ENCODE peak calls at places on chromosomes 2 and 18, in four cellular contexts. G is HepG2, S is GM12878, Z is K562. N is an unnamed sample.

GRCh38 chr18:79413426-79413825 is 17.7 kb downstream of the NFATC1 start:
- DNase-seq in G (no peak), S (no peak), Z (no peak), N (no peak)

GRCh38 chr2:24392542-24393059 is 32.3 kb upstream of the ITSN2 start:
- DNase-seq in G (no peak), S (no peak), Z (no peak), N (no peak)

GRCh38 chr2:234564719-234565118 is 67.8 kb upstream of the ARL4C start:
- DNase-seq in G (no peak), S (no peak), Z (no peak), N (no peak)

GRCh38 chr2:239165206-239165831 is 235.5 kb downstream of the HDAC4 start:
- DNase-seq in G (no peak), S (no peak), Z (no peak), N (no peak)

GRCh38 chr18:26556573-26556972 is 8.2 kb upstream of the KCTD1 start:
- DNase-seq in G (no peak), S (peak), Z (no peak), N (no peak)

GRCh38 chr2:47265751-47266231 is 110.7 kb upstream of the STPG4 start:
- DNase-seq in G (no peak), S (no peak), Z (no peak), N (no peak)

GRCh38 chr2:233840520-233840919 is 13.8 kb downstream of the HJURP start:
- DNase-seq in G (no peak), S (no peak), Z (no peak), N (no peak)

GRCh38 chr2:230447455-230448451 is 31.8 kb downstream of the SP100 start:
- DNase-seq in G (no peak), S (peak), Z (no peak), N (no peak)

GRCh38 chr18:44682871-44683221 is 2.2 kb downstream of the SETBP1 start:
- DNase-seq in G (no peak), S (no peak), Z (no peak), N (no peak)

GRCh38 chr18:61732854-61733253 is 160.0 kb downstream of the RNF152 start:
- DNase-seq in G (no peak), S (no peak), Z (no peak), N (no peak)

DNA sequence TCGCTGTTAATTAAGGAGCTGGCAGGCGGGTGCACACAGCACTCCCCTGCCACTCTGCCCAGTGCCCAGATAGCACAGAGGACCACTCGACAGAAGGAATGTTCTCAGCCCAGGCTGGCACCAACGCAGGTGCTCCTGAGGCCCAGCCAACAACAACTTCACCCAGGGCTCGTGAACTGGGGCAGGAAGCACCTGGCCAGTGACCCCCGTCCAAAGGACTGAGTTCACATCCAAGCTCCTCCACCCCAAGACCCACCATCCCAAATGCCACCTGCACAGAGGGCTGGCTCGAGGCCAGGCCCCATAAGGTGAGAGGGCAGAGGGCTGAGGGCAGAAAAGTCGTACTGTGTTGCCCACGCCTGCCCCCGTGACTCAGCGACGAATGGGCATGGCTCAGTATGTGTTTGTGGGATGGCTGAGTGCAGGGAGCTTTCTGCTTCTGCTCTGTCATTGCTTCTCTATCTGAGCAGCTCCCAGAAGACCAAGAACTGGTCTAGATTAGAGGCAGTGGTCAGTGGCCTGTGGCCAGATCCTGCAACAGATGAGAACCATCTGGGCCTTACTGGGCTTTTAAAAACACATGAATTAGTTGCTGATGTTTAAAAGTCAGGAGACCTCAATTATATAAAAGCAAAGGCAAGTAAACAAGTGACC is 68.4 kb downstream of the POLR1A start:
- DNase-seq in G (no peak), S (no peak), Z (no peak), N (no peak)
- TF ChIP-seq FOXM1 in G (no peak), S (no peak), Z (no peak), N (no peak)

GRCh38 chr2:96642564-96643350 is at the start of gene FER1L5:
- DNase-seq in G (no peak), S (no peak), Z (no peak), N (no peak)

GRCh38 chr2:96636772-96637171 is 1.3 kb downstream of the KANSL3 start:
- DNase-seq in G (no peak), S (no peak), Z (no peak), N (no peak)

GRCh38 chr2:96633641-96634040 is 4.5 kb downstream of the KANSL3 start:
- DNase-seq in G (no peak), S (no peak), Z (no peak), N (no peak)

GRCh38 chr2:96638144-96639121 is at the start of gene KANSL3:
- DNase-seq in G (peak), S (peak), Z (peak), N (peak)

GRCh38 chr2:96637385-96638143 is 548 bp downstream of the KANSL3 start:
- DNase-seq in G (peak), S (peak), Z (no peak), N (peak)
- TF ChIP-seq TARDBP in G (no peak), S (no peak), Z (no peak), N (no peak)

DNA sequence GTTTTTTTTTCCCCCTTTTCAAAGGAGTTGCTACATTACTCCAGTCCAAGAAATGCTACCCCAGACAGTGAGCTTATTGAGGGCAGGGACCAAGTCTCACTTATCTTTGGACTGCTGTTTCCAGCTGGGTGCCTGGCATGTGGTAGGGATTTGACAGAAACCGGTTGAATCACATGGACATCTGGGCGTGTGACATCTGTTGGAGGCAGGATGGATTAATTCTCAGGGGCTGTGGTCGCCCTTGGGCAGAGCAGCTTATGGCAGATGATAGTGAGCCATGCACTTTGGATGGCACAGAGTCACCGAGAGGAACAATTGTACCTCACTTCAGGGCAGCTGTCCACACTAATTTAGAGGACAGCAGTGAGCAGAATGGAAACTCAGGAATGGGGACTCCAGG is 254.6 kb upstream of the ID2 start:
- DNase-seq in G (no peak), S (no peak), Z (no peak), N (no peak)
- TF ChIP-seq FOXK2 in G (no peak), S (no peak), Z (no peak), N (no peak)

DNA sequence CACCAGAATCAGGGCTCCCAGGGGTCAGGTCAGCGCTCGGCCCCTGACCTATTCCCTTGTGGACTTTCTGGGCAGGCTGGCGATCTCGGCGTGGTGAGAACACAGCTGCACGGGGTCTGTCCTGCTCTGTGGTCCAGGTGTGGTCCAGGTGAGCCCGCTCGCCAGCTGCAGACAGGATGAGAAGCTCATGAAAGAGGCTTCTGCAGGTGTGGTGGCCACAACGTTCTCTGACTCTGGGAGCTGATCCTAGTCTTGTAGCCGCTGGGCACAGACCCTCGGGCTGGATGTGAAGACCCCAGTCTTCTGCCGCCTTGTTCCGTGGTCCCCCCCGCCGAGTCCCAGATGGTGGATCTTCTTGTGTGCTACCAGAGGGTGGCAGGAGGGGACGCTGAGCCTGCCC is 129.7 kb downstream of the RTP5 start:
- DNase-seq in G (no peak), S (no peak), Z (no peak), N (no peak)
- TF ChIP-seq FOXM1 in G (no peak), S (no peak), Z (no peak), N (no peak)

GRCh38 chr18:21448301-21448700 is 152.2 kb downstream of the ESCO1 start:
- DNase-seq in G (no peak), S (no peak), Z (no peak), N (no peak)
- TF ChIP-seq TARDBP in G (no peak), S (no peak), Z (no peak), N (no peak)

GRCh38 chr18:51054764-51055163 is 24.8 kb downstream of the SMAD4 start:
- DNase-seq in G (no peak), S (no peak), Z (no peak), N (no peak)

GRCh38 chr18:51049137-51049536 is 19.1 kb downstream of the SMAD4 start:
- DNase-seq in G (no peak), S (no peak), Z (no peak), N (no peak)

GRCh38 chr18:51048190-51048589 is 18.2 kb downstream of the SMAD4 start:
- DNase-seq in G (no peak), S (no peak), Z (no peak), N (no peak)

GRCh38 chr18:51051105-51051712 is 21.2 kb downstream of the SMAD4 start:
- DNase-seq in G (peak), S (no peak), Z (no peak), N (peak)

GRCh38 chr18:51053822-51054221 is 23.8 kb downstream of the SMAD4 start:
- DNase-seq in G (no peak), S (no peak), Z (no peak), N (no peak)
- TF ChIP-seq FOXK2 in G (no peak), S (no peak), Z (no peak), N (no peak)